ENCODE peak calls at places on chromosome 9, in nine cellular contexts. E is MM.1S, J is dorsolateral prefrontal cortex, B is neural progenitor cell, N is AG10803, P is uterus, A is foreskin fibroblast, X is sigmoid colon, Q is prostate gland. T is an unnamed sample.

GRCh38 chr9:15144567-15145174 is 162.3 kb downstream of the TTC39B start:
- DNase-seq in E (no peak), J (peak; percentile 22), B (no peak), N (no peak), P (peak; percentile 37), A (peak; percentile 64), X (no peak), Q (no peak), T (peak; percentile 55)

GRCh38 chr9:117418111-117418510 is 3.3 kb upstream of the ASTN2 start:
- DNase-seq in E (no peak), J (no peak), B (no peak), N (no peak), P (no peak), A (no peak), X (no peak), Q (no peak), T (no peak)

GRCh38 chr9:113570106-113570505 is 106.6 kb downstream of the RGS3 start:
- DNase-seq in E (no peak), J (no peak), B (no peak), N (no peak), P (no peak), A (no peak), X (peak; percentile 55), Q (no peak), T (no peak)

GRCh38 chr9:99607852-99608448 is 213.7 kb upstream of the NR4A3 start:
- DNase-seq in E (no peak), J (no peak), B (no peak), N (no peak), P (no peak), A (no peak), X (no peak), Q (no peak), T (no peak)

GRCh38 chr9:78856144-78856543 is 559.2 kb downstream of the PSAT1 start:
- DNase-seq in E (no peak), J (no peak), B (no peak), N (no peak), P (no peak), A (no peak), X (no peak), Q (no peak), T (no peak)

GRCh38 chr9:127356906-127357305 is 40.1 kb upstream of the SLC2A8 start:
- DNase-seq in E (no peak), J (no peak), B (no peak), N (no peak), P (no peak), A (no peak), X (no peak), Q (no peak), T (no peak)

GRCh38 chr9:134186471-134187109 is 22.2 kb upstream of the RNU6ATAC start:
- DNase-seq in E (no peak), J (no peak), B (no peak), N (no peak), P (no peak), A (no peak), X (peak; percentile 68), Q (no peak), T (no peak)

GRCh38 chr9:110089681-110090370 is 118.1 kb downstream of the C9orf152 start:
- DNase-seq in E (no peak), J (no peak), B (no peak), N (no peak), P (no peak), A (no peak), X (no peak), Q (peak; percentile 22), T (no peak)

GRCh38 chr9:124629600-124629999 is 122.4 kb upstream of the NR5A1 start:
- DNase-seq in E (no peak), J (no peak), B (no peak), N (peak; percentile 73), P (no peak), A (peak; percentile 18), X (no peak), Q (no peak), T (peak; percentile 43)

GRCh38 chr9:77783518-77783917 is 135.4 kb upstream of the GNA14 start:
- DNase-seq in E (no peak), J (no peak), B (no peak), N (no peak), P (no peak), A (no peak), X (no peak), Q (no peak), T (no peak)

GRCh38 chr9:133090752-133091325 is 29.1 kb downstream of the CEL start:
- DNase-seq in E (no peak), J (no peak), B (no peak), N (no peak), P (no peak), A (no peak), X (no peak), Q (no peak), T (no peak)

GRCh38 chr9:105280730-105281129 is 36.3 kb downstream of the SLC44A1 start:
- DNase-seq in E (no peak), J (no peak), B (no peak), N (no peak), P (no peak), A (peak; percentile 67), X (no peak), Q (no peak), T (peak; percentile 100)

GRCh38 chr9:106653111-106653697 is 209.8 kb upstream of the ZNF462 start:
- DNase-seq in E (no peak), J (no peak), B (no peak), N (peak; percentile 72), P (no peak), A (no peak), X (no peak), Q (no peak), T (no peak)

GRCh38 chr9:106644661-106645060 is 218.3 kb upstream of the ZNF462 start:
- DNase-seq in E (no peak), J (no peak), B (no peak), N (no peak), P (no peak), A (no peak), X (no peak), Q (no peak), T (no peak)

GRCh38 chr9:106649664-106650063 is 213.3 kb upstream of the ZNF462 start:
- DNase-seq in E (no peak), J (no peak), B (no peak), N (no peak), P (no peak), A (no peak), X (no peak), Q (no peak), T (no peak)

GRCh38 chr9:106643211-106643930 is 219.6 kb upstream of the ZNF462 start:
- DNase-seq in E (no peak), J (no peak), B (no peak), N (no peak), P (no peak), A (no peak), X (no peak), Q (no peak), T (no peak)

DNA sequence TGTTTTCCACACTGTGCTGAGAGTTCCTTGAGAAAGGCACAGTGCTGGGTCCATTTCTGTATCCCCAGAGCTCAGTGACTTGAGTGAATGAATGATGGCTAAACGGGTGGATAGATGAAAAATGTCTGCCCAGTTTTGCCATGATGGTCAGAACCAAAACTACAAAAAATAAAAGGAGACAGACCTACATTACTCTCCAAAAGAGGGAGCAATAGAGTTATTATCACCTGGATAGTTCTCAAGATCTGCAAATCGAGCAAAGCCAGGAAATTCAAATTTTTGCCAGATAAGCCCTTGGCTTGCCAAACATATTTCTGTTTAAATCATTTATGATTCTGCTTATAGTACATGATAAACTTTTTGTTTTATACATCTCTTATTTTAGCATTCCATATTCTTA is 214.2 kb upstream of the ZNF462 start:
- DNase-seq in E (no peak), J (no peak), B (no peak), N (peak; percentile 16), P (no peak), A (no peak), X (no peak), Q (no peak), T (no peak)
- TF ChIP-seq CTCF in E (no peak), J (no peak), B (no peak), N (peak; percentile 38), P (peak; percentile 26), A (no peak), X (peak; percentile 5), Q (peak; percentile 13), T (peak; percentile 66)

GRCh38 chr9:81609782-81610738 is 79.3 kb downstream of the TLE1 start:
- DNase-seq in E (no peak), J (peak; percentile 20), B (no peak), N (peak; percentile 52), P (no peak), A (peak; percentile 12), X (no peak), Q (no peak), T (peak; percentile 44)
- TF ChIP-seq CTCF in E (no peak), J (no peak), B (no peak), N (no peak), P (no peak), A (no peak), X (no peak), Q (no peak), T (no peak)

DNA sequence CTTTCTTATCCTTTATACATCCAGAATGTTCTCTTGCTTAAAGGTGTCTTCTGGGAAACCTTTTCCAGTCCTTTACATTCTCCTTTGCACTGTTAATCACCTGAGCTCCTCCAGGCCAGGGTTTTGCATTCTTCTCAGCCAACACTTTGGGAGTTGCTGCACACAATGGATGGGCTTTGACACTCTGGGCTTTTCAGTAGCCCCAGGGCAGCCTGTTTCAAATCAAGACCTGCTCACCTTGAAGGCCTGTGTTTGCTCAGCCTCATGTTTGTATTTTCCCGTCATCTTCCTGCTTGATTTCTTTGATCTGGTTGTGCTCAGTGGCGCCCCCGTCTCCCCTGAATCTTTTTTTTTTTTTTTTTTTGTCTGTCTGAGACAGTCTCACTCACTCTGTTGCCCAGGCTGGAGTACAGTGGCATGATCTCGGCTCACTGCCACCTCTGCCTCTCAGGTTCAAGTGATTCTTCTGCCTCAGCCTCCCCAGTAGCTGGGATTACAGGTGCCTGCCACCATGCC is 41.0 kb downstream of the DMRT1 start:
- DNase-seq in E (no peak), J (no peak), B (no peak), N (no peak), P (no peak), A (no peak), X (no peak), Q (no peak), T (no peak)
- TF ChIP-seq CTCF in E (no peak), J (no peak), B (peak; percentile 40), N (no peak), P (no peak), A (no peak), X (no peak), Q (no peak), T (peak; percentile 20)

DNA sequence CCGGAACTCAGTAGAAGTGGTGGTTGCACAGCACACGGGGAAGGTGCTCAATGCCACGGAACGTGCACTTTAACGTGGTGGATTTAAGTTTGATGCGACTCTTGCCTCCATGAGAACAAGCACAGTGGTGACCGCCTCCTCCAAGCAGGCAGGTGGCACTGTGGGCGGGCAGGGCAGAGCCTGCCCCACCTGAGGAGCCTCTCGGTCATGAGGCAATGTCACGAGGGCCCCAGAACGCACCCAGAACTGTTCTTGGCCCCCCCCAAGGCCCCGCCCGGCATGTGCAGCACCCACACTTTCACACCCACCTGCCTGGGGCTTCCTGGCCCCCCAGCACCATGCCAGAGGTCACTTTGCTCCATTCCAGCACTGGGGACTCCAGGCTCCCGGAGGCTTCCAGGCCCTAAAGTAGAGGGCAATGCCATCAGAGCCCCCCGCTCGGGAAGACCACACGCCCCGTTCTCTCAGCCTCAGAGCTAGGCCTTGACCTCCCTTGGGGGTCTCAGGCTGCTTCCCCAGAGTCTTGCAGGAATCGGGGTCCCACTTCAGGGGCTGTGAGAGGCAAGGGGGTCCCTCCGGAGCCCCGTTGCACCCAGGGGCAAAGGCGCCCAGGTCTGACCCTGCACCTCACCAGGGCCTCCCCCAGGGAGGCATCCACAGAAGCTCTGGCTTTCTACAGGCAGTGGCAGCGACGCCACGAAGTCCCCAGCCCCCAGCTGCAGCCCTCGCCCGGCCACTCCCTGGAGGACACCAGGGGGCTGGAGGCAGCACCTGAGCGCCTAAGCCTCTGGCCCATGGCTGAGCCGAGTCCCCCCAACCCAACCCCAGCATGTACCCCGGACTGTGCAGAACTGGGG is 14.0 kb downstream of the CCDC187 start:
- DNase-seq in E (peak; percentile 59), J (no peak), B (no peak), N (no peak), P (no peak), A (no peak), X (no peak), Q (no peak), T (no peak)
- TF ChIP-seq CTCF in E (peak; percentile 49), J (no peak), B (no peak), N (no peak), P (no peak), A (no peak), X (no peak), Q (no peak), T (peak; percentile 17)